ENCODE peak calls at places on chromosomes 6 and 20, in seven cellular contexts. Y is COR-L47, O is transverse colon, X is cortex of kidney, B is hypothalamus, A is LoVo, U is fibroblast of the aortic adventitia. N is an unnamed sample.

GRCh38 chr20:32534661-32535240 is 50.4 kb downstream of the NOL4L start:
- DNase-seq in A (no peak), Y (no peak), U (no peak), X (no peak), B (no peak), O (no peak), N (no peak)

GRCh38 chr6:123503619-123504018 is 133.1 kb downstream of the TRDN start:
- DNase-seq in O (no peak), A (no peak), U (no peak), B (no peak), Y (no peak), X (no peak), N (no peak)

GRCh38 chr6:70225052-70225451 is 77.8 kb downstream of the COL9A1 start:
- DNase-seq in B (peak), Y (no peak), U (no peak), A (no peak), X (no peak), O (no peak), N (peak)

GRCh38 chr6:140538926-140539325 is 1164.5 kb upstream of the CITED2 start:
- DNase-seq in O (no peak), U (peak), A (no peak), X (no peak), B (no peak), Y (no peak), N (no peak)

GRCh38 chr20:62929051-62929538 is 2.8 kb upstream of the DIDO1 start:
- DNase-seq in X (no peak), U (peak), A (no peak), O (peak), Y (no peak), B (no peak), N (no peak)

GRCh38 chr20:22814475-22815205 is 220.5 kb upstream of the SSTR4 start:
- DNase-seq in O (no peak), U (no peak), B (no peak), Y (no peak), X (no peak), A (no peak), N (no peak)

GRCh38 chr6:128303870-128304269 is 216.5 kb downstream of the PTPRK start:
- DNase-seq in B (no peak), A (no peak), O (no peak), X (no peak), Y (no peak), U (no peak), N (no peak)

GRCh38 chr6:1371933-1372332 is 17.4 kb upstream of the FOXF2 start:
- DNase-seq in O (no peak), Y (no peak), U (no peak), X (no peak), A (no peak), B (no peak), N (no peak)

GRCh38 chr20:18666803-18667460 is 79.1 kb downstream of the DTD1 start:
- DNase-seq in U (no peak), B (no peak), A (no peak), X (no peak), O (no peak), Y (peak), N (no peak)

GRCh38 chr20:63661959-63662812 is 4.1 kb downstream of the RTEL1 start:
- DNase-seq in X (no peak), B (no peak), O (no peak), A (no peak), U (no peak), Y (no peak), N (no peak)

GRCh38 chr6:34391711-34392496 is 565 bp downstream of the NUDT3 start:
- DNase-seq in B (peak), Y (peak), O (peak), X (no peak), A (peak), U (peak), N (peak)

GRCh38 chr6:76644231-76644630 is 571.8 kb upstream of the IMPG1 start:
- DNase-seq in Y (no peak), U (no peak), X (no peak), B (no peak), A (no peak), O (no peak), N (no peak)

GRCh38 chr20:4898282-4898681 is 103.0 kb downstream of the SLC23A2 start:
- DNase-seq in U (peak), X (no peak), Y (no peak), O (peak), A (peak), B (peak), N (no peak)

GRCh38 chr6:28580484-28580883 is 54.8 kb downstream of the GPX5 start:
- DNase-seq in X (no peak), A (no peak), O (no peak), B (no peak), Y (peak), U (peak), N (no peak)

GRCh38 chr6:3176562-3177355 is 19.4 kb upstream of the TUBB2A start:
- DNase-seq in U (peak), X (no peak), O (no peak), Y (no peak), A (peak), B (no peak), N (no peak)

GRCh38 chr6:148345176-148345575 is 2.5 kb downstream of the SASH1 start:
- DNase-seq in U (no peak), B (no peak), O (no peak), X (no peak), Y (no peak), A (no peak), N (no peak)

GRCh38 chr20:57779401-57780003 is 69.7 kb upstream of the PMEPA1 start:
- DNase-seq in U (no peak), O (no peak), Y (no peak), X (no peak), A (no peak), B (no peak), N (no peak)

GRCh38 chr6:147468634-147469033 is 39.9 kb upstream of the SAMD5 start:
- DNase-seq in O (no peak), A (no peak), Y (no peak), U (no peak), X (no peak), B (no peak), N (no peak)

GRCh38 chr6:551405-551804 is 105.5 kb downstream of the HUS1B start:
- DNase-seq in U (peak), B (no peak), X (no peak), Y (no peak), O (no peak), A (no peak), N (no peak)

GRCh38 chr6:26215200-26216014 is 128.2 kb downstream of the HFE start:
- DNase-seq in O (no peak), U (peak), A (no peak), X (no peak), B (no peak), Y (no peak), N (no peak)

GRCh38 chr20:38108438-38109024 is 56.5 kb downstream of the TGM2 start:
- DNase-seq in B (no peak), X (no peak), O (no peak), Y (no peak), A (no peak), U (peak), N (no peak)

GRCh38 chr6:154241570-154241969 is 115.0 kb downstream of the IPCEF1 start:
- DNase-seq in O (no peak), B (no peak), A (no peak), Y (no peak), U (no peak), X (no peak), N (no peak)

N was measured in putamen.